ENCODE peak calls at places on chromosomes 6 and 20, in four cellular contexts. N is uterus; T is activated T-helper 2 cell treated with anti-CD3 and anti-CD28 coated beads, Interferon-gamma antibody, Interleukin-2, Interleukin-4, amounts not matched to agents 10 μg/mL and 5 μg/mL and 100 μg/mL, durations not matched to agents 14 hours and 24 hours and 36 hours; Q is GM03348. W is an unnamed sample.
A peak's percentile ranks its signal among the peaks of the same experiment; 100 is the strongest.

GRCh38 chr6:14706378-14706929 is 539.4 kb upstream of the JARID2 start:
- DNase-seq in Q (peak; percentile 74), T (peak; percentile 20), N (peak; percentile 77), W (peak; percentile 93)

GRCh38 chr6:83511901-83512681 is at the start of gene PRSS35:
- DNase-seq in Q (peak; percentile 76), T (no peak), N (peak; percentile 17), W (peak; percentile 78)

GRCh38 chr6:104835782-104836181 is 23.9 kb downstream of the HACE1 start:
- DNase-seq in Q (no peak), T (no peak), N (no peak), W (no peak)

GRCh38 chr20:63312690-63313348 is 19.8 kb downstream of the COL20A1 start:
- DNase-seq in Q (no peak), T (no peak), N (no peak), W (no peak)

GRCh38 chr6:110549277-110549676 is 72.9 kb upstream of the SLC22A16 start:
- DNase-seq in N (no peak), T (no peak), Q (no peak), W (no peak)

GRCh38 chr6:29227235-29227634 is 56.5 kb downstream of the OR2J2 start:
- DNase-seq in N (no peak), Q (no peak), T (no peak), W (no peak)

GRCh38 chr6:89161326-89162046 is 15.6 kb downstream of the PM20D2 start:
- DNase-seq in T (no peak), N (no peak), Q (no peak), W (no peak)

GRCh38 chr20:62900052-62900691 is 26.1 kb downstream of the DIDO1 start:
- DNase-seq in Q (peak; percentile 94), T (peak; percentile 62), N (peak; percentile 82), W (peak; percentile 96)

GRCh38 chr6:12484519-12484918 is 194.4 kb downstream of the EDN1 start:
- DNase-seq in T (no peak), N (no peak), Q (no peak), W (no peak)

GRCh38 chr20:4681971-4682370 is 39.7 kb upstream of the PRND start:
- DNase-seq in T (no peak), Q (peak; percentile 62), N (peak; percentile 33), W (peak; percentile 52)

GRCh38 chr6:119986934-119987549 is 637.5 kb upstream of the MAN1A1 start:
- DNase-seq in N (no peak), Q (no peak), T (no peak), W (no peak)

GRCh38 chr20:20393207-20393606 is 25.3 kb downstream of the INSM1 start:
- DNase-seq in Q (no peak), N (no peak), T (no peak), W (no peak)

GRCh38 chr20:51628533-51629398 is 86.2 kb upstream of the NFATC2 start:
- DNase-seq in Q (no peak), T (no peak), N (no peak), W (peak; percentile 27)

GRCh38 chr6:73452107-73452461 is at the start of gene CGAS:
- DNase-seq in N (peak; percentile 62), T (peak; percentile 76), Q (peak; percentile 82), W (peak; percentile 87)

W was measured in AG20443.